ENCODE peak calls at places on chromosomes 6 and 20, in eight cellular contexts. H, V, S, M, Y, F, E and R are unnamed samples.

GRCh38 chr6:144637535-144637934 is 352.4 kb downstream of the UTRN start:
- DNase-seq in H (no peak), V (no peak), Y (no peak), E (no peak), S (no peak), F (no peak), M (no peak), R (no peak)

GRCh38 chr20:50996901-50997830 is 25.7 kb downstream of the KCNG1 start:
- DNase-seq in V (no peak), Y (no peak), E (no peak), H (no peak), F (no peak), S (no peak), M (no peak), R (no peak)

GRCh38 chr6:26554669-26555504 is 16.7 kb downstream of the HMGN4 start:
- DNase-seq in E (no peak), H (no peak), S (peak), M (no peak), F (no peak), V (peak), Y (peak), R (no peak)

GRCh38 chr6:85015396-85015990 is 251.1 kb upstream of the TBX18 start:
- DNase-seq in V (peak), Y (peak), H (no peak), M (peak), E (peak), S (peak), F (no peak), R (peak)

GRCh38 chr6:7730852-7731251 is 5.0 kb downstream of the BMP6 start:
- DNase-seq in M (peak), E (no peak), S (no peak), Y (no peak), H (no peak), F (no peak), V (peak), R (no peak)

GRCh38 chr6:158536891-158537798 is 22.7 kb upstream of the TMEM181 start:
- DNase-seq in Y (peak), S (peak), F (no peak), V (no peak), E (no peak), H (no peak), M (no peak), R (no peak)

GRCh38 chr6:10543488-10543887 is 22.3 kb downstream of the GCNT2 start:
- DNase-seq in H (no peak), V (no peak), Y (no peak), S (no peak), F (no peak), E (no peak), M (no peak), R (no peak)

GRCh38 chr6:17432356-17432755 is 39.0 kb downstream of the CAP2 start:
- DNase-seq in V (no peak), F (no peak), S (no peak), Y (no peak), E (no peak), H (no peak), M (no peak), R (no peak)

GRCh38 chr20:36820928-36821327 is 47.4 kb upstream of the DSN1 start:
- DNase-seq in V (no peak), M (no peak), S (no peak), H (no peak), F (no peak), E (no peak), Y (no peak), R (no peak)

GRCh38 chr6:46044876-46045617 is 29.4 kb upstream of the CLIC5 start:
- DNase-seq in H (no peak), M (peak), S (no peak), V (peak), E (peak), Y (no peak), F (no peak), R (peak)

GRCh38 chr6:144543006-144543871 is 258.1 kb downstream of the UTRN start:
- DNase-seq in F (no peak), V (no peak), S (no peak), M (no peak), E (no peak), Y (no peak), H (no peak), R (no peak)

GRCh38 chr6:21628162-21628561 is 34.6 kb downstream of the SOX4 start:
- DNase-seq in E (no peak), F (no peak), M (no peak), S (no peak), H (no peak), V (no peak), Y (no peak), R (no peak)

GRCh38 chr20:4617019-4617418 is 104.7 kb upstream of the PRND start:
- DNase-seq in S (no peak), H (no peak), F (no peak), V (no peak), Y (no peak), M (no peak), E (no peak), R (no peak)

GRCh38 chr6:4359108-4359710 is 223.8 kb upstream of the ECI2 start:
- DNase-seq in S (no peak), E (no peak), F (no peak), Y (no peak), H (no peak), V (no peak), M (no peak), R (no peak)

GRCh38 chr6:164321297-164321696 is 906.8 kb downstream of the QKI start:
- DNase-seq in Y (no peak), M (no peak), H (no peak), V (no peak), E (no peak), S (no peak), F (no peak), R (no peak)

GRCh38 chr6:52616271-52616670 is 39.4 kb upstream of the TRAM2 start:
- DNase-seq in V (no peak), M (no peak), S (no peak), E (no peak), F (no peak), H (no peak), Y (no peak), R (no peak)

GRCh38 chr6:141107562-141108160 is 1025.1 kb upstream of the GJE1 start:
- DNase-seq in M (no peak), Y (no peak), E (no peak), H (no peak), S (no peak), V (peak), F (no peak), R (no peak)

GRCh38 chr20:54306985-54307710 is 99.3 kb downstream of the PFDN4 start:
- DNase-seq in F (no peak), H (no peak), M (no peak), Y (no peak), S (no peak), V (no peak), E (no peak), R (no peak)

GRCh38 chr6:51342393-51342792 is 523.7 kb downstream of the TFAP2B start:
- DNase-seq in V (no peak), E (no peak), F (no peak), S (no peak), H (no peak), Y (no peak), M (no peak), R (no peak)

GRCh38 chr6:33783781-33784520 is 5.0 kb downstream of the LEMD2 start:
- DNase-seq in E (no peak), M (no peak), S (no peak), H (no peak), Y (no peak), V (no peak), F (no peak), R (no peak)